ENCODE peak calls at places on chromosome 7, in ten cellular contexts. I is osteocyte, Z is AG10803, X is tibial nerve, B is Caco-2, A is PC-3, P is ovary, S is chondrocyte, Q is tibial artery, D is cardiac fibroblast. N is an unnamed sample.

GRCh38 chr7:101953248-101953819 is 135.9 kb downstream of the CUX1 start:
- DNase-seq in I (no peak), Z (peak), X (no peak), B (no peak), A (peak), P (peak), S (no peak), Q (no peak), D (peak), N (no peak)

GRCh38 chr7:39749177-39749576 is 125.8 kb downstream of the RALA start:
- DNase-seq in I (no peak), Z (peak), X (no peak), B (no peak), A (peak), P (no peak), S (no peak), Q (no peak), D (peak), N (no peak)

GRCh38 chr7:123122951-123123350 is 76.8 kb downstream of the SLC13A1 start:
- DNase-seq in I (no peak), Z (no peak), X (no peak), B (no peak), A (no peak), P (no peak), S (no peak), Q (no peak), D (no peak), N (no peak)

GRCh38 chr7:11082552-11083213 is 109.0 kb downstream of the PHF14 start:
- DNase-seq in I (no peak), Z (peak), X (no peak), B (peak), A (no peak), P (no peak), S (no peak), Q (no peak), D (peak), N (no peak)

GRCh38 chr7:42055171-42055570 is 181.8 kb downstream of the GLI3 start:
- DNase-seq in I (no peak), Z (no peak), X (no peak), B (no peak), A (no peak), P (no peak), S (no peak), Q (no peak), D (no peak), N (no peak)

GRCh38 chr7:46007194-46007593 is 86.1 kb upstream of the IGFBP3 start:
- DNase-seq in I (no peak), Z (no peak), X (no peak), B (no peak), A (peak), P (no peak), S (no peak), Q (no peak), D (no peak), N (no peak)

GRCh38 chr7:78499966-78500365 is 701.4 kb downstream of the PHTF2 start:
- DNase-seq in I (no peak), Z (peak), X (no peak), B (no peak), A (no peak), P (no peak), S (no peak), Q (no peak), D (peak), N (no peak)

GRCh38 chr7:39923086-39923485 is 27.0 kb upstream of the CDK13 start:
- DNase-seq in I (no peak), Z (no peak), X (no peak), B (no peak), A (no peak), P (no peak), S (no peak), Q (no peak), D (no peak), N (no peak)

GRCh38 chr7:77727936-77728701 is 31.9 kb downstream of the RSBN1L start:
- DNase-seq in I (no peak), Z (peak), X (no peak), B (no peak), A (no peak), P (no peak), S (no peak), Q (no peak), D (peak), N (no peak)

GRCh38 chr7:27515933-27516332 is 146.8 kb downstream of the HIBADH start:
- DNase-seq in I (no peak), Z (no peak), X (no peak), B (no peak), A (peak), P (no peak), S (no peak), Q (no peak), D (no peak), N (no peak)

GRCh38 chr7:42012786-42013360 is 224.1 kb downstream of the GLI3 start:
- DNase-seq in I (no peak), Z (peak), X (no peak), B (no peak), A (peak), P (no peak), S (no peak), Q (no peak), D (no peak), N (peak)

GRCh38 chr7:6486438-6487183 is 38.9 kb upstream of the DAGLB start:
- DNase-seq in I (no peak), Z (no peak), X (no peak), B (no peak), A (no peak), P (no peak), S (no peak), Q (no peak), D (no peak), N (no peak)

GRCh38 chr7:47291461-47292051 is 290.4 kb downstream of the TNS3 start:
- DNase-seq in I (no peak), Z (peak), X (no peak), B (no peak), A (peak), P (no peak), S (no peak), Q (no peak), D (peak), N (no peak)

GRCh38 chr7:66257481-66257880 is 52.3 kb downstream of the TPST1 start:
- DNase-seq in I (no peak), Z (no peak), X (no peak), B (no peak), A (peak), P (no peak), S (no peak), Q (no peak), D (peak), N (no peak)

GRCh38 chr7:59986-60675 is 132.2 kb upstream of the FAM20C start:
- DNase-seq in I (no peak), Z (no peak), X (no peak), B (peak), A (no peak), P (no peak), S (no peak), Q (no peak), D (no peak), N (peak)

GRCh38 chr7:2110586-2111396 is 122.0 kb downstream of the MAD1L1 start:
- DNase-seq in I (no peak), Z (no peak), X (no peak), B (no peak), A (no peak), P (no peak), S (no peak), Q (no peak), D (no peak), N (no peak)

GRCh38 chr7:153832160-153832559 is 220.0 kb upstream of the DPP6 start:
- DNase-seq in I (no peak), Z (no peak), X (no peak), B (no peak), A (no peak), P (no peak), S (no peak), Q (no peak), D (no peak), N (no peak)

GRCh38 chr7:39299695-39300094 is 266.5 kb upstream of the YAE1 start:
- DNase-seq in I (no peak), Z (peak), X (no peak), B (no peak), A (no peak), P (no peak), S (no peak), Q (no peak), D (no peak), N (no peak)

GRCh38 chr7:70432567-70433001 is 699.4 kb upstream of the GALNT17 start:
- DNase-seq in I (no peak), Z (no peak), X (no peak), B (no peak), A (no peak), P (no peak), S (no peak), Q (no peak), D (no peak), N (no peak)

GRCh38 chr7:121620953-121621606 is 225.0 kb upstream of the FAM3C start:
- DNase-seq in I (no peak), Z (no peak), X (no peak), B (no peak), A (no peak), P (no peak), S (no peak), Q (no peak), D (no peak), N (no peak)

GRCh38 chr7:76191783-76192240 is 9.9 kb upstream of the SRRM3 start:
- DNase-seq in I (no peak), Z (peak), X (no peak), B (peak), A (peak), P (no peak), S (no peak), Q (no peak), D (peak), N (no peak)

GRCh38 chr7:151489498-151489897 is 30.2 kb downstream of the RHEB start:
- DNase-seq in I (no peak), Z (no peak), X (no peak), B (no peak), A (no peak), P (no peak), S (no peak), Q (no peak), D (no peak), N (no peak)

GRCh38 chr7:151490706-151491105 is 29.0 kb downstream of the RHEB start:
- DNase-seq in I (no peak), Z (no peak), X (no peak), B (no peak), A (no peak), P (no peak), S (no peak), Q (no peak), D (no peak), N (no peak)

GRCh38 chr7:151486074-151486473 is 33.6 kb downstream of the RHEB start:
- DNase-seq in I (no peak), Z (no peak), X (no peak), B (no peak), A (no peak), P (no peak), S (no peak), Q (no peak), D (no peak), N (no peak)

GRCh38 chr7:151485006-151485732 is 34.5 kb downstream of the RHEB start:
- DNase-seq in I (no peak), Z (peak), X (no peak), B (no peak), A (peak), P (no peak), S (no peak), Q (no peak), D (peak), N (no peak)

DNA sequence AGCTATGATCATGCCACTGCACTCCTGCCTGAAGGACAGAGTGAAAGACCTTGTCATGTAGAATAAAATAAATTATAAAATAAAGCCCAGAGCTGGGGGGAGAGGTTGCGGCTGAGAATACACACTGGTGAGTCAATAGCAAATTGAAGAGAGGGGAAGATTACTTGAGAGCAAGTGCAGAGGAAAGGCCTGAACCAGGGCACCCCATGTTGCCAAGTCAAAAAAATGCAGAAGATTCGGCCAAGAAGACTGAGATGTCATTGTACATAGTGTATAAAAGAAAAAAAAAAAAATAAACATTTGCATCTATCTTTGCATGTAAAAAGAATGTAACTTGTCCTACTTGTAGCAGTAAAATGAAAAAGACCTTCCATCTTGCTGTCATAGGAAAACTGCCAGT is 32.4 kb downstream of the RHEB start:
- DNase-seq in I (no peak), Z (peak), X (no peak), B (no peak), A (no peak), P (no peak), S (no peak), Q (no peak), D (no peak), N (no peak)
- TF ChIP-seq CTCF in I (no peak), Z (no peak), X (no peak), B (no peak), A (no peak), P (no peak), S (no peak), Q (no peak), D (no peak), N (no peak)

DNA sequence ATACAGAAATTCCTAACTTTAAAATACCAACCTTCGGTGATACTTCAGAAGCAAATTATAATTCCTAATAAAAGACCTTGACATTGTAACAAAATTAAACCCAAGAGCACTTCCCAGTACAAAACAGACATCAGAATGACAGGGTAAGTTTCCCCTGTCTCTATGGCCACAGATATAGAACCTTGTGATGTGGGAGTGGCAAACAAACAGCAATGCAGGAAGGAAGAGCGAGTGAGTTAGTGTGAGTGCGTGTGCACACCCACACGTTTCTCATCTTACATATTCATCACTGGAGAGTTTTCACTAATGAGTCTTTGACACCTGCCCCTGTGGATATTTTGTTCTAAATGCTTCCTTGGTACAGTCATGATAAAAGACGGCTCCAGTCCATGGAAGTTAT is 72.2 kb downstream of the VWC2 start:
- DNase-seq in I (no peak), Z (no peak), X (no peak), B (no peak), A (no peak), P (no peak), S (no peak), Q (no peak), D (no peak), N (no peak)
- TF ChIP-seq CTCF in I (no peak), Z (no peak), X (no peak), B (no peak), A (no peak), P (no peak), S (no peak), Q (no peak), D (no peak), N (no peak)

GRCh38 chr7:127628445-127628844 is 10.5 kb upstream of the PAX4 start:
- DNase-seq in I (no peak), Z (no peak), X (no peak), B (no peak), A (no peak), P (no peak), S (no peak), Q (no peak), D (no peak), N (no peak)
- TF ChIP-seq CTCF in I (peak), Z (no peak), X (no peak), B (no peak), A (no peak), P (no peak), S (no peak), Q (no peak), D (no peak), N (no peak)

DNA sequence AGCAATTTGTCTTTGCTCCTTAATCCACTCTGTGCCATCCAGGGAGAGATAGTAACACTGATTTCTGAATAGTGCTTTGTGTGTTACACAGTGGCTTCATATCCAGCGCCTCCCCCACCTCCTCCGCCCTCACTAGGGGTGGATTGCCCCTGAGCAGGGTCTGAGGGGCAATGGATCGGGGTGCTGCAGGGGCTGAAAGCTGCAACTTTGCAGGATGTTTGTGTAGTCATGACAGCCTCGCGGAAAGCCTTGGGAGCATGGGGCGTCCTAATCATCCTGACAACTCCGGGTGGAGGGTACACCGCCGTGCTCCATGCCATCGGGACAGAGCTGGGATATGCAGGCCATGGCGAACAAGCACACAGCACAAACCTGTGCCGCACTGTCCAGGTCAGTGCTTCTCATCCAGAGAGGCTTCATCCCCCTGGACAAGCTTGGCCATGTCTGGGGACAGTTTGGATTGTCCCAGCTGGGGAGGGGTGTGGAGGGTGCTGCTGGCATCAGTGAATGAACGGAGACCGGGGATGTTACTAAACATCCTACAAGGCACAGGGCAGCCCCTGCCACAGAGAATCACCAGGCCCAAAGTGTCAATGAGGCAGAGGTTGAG is 103.0 kb upstream of the INSIG1 start:
- DNase-seq in I (no peak), Z (no peak), X (no peak), B (no peak), A (no peak), P (no peak), S (no peak), Q (no peak), D (no peak), N (no peak)
- TF ChIP-seq CTCF in I (no peak), Z (no peak), X (no peak), B (no peak), A (no peak), P (no peak), S (no peak), Q (no peak), D (no peak), N (no peak)

GRCh38 chr7:22732556-22733126 is 5.6 kb downstream of the IL6 start:
- DNase-seq in I (no peak), Z (peak), X (no peak), B (no peak), A (peak), P (no peak), S (no peak), Q (no peak), D (peak), N (no peak)
- TF ChIP-seq CTCF in I (peak), Z (peak), X (no peak), B (peak), A (peak), P (no peak), S (peak), Q (no peak), D (peak), N (peak)

DNA sequence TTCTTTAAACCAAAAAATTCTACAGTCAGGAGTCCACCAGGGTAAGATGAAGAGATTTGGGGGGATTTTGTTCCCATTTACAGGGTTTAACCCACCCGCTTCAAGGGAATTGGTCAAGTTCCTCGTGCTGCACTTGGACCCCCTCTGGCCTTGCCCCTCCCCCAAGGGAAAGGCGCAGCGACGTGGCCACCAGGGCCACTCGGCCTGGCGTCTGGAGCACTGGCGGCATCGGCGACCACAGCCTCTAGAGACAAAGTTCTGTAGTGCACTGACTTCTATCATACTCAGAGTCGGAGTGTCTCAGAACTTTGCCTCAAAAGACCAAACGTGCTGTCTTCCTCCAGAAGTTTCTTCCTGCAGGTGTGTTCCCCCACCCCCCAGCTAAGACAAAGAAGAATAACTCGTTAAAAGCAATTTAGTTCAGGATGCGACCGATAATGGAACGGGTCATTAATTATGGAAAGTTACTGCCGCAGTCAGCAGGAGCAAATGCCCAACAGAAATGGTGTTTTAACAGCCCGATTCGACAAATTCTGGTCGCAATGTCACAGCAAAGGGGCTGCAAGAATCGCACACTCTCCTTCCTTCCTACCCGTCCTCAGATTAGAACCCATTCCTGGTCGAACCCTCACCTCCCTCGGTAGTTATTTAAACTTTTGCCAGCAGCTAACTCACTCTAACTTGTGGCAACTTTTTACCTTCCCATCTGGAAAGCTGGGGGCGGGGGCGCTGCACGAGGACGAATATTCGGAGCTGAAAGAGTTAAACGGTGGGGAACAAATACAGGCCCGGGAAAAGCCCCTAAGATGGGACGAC is 202.1 kb upstream of the NFE2L3 start:
- DNase-seq in I (no peak), Z (no peak), X (no peak), B (peak), A (no peak), P (peak), S (no peak), Q (no peak), D (no peak), N (peak)
- TF ChIP-seq CTCF in I (no peak), Z (peak), X (no peak), B (peak), A (no peak), P (no peak), S (peak), Q (no peak), D (no peak), N (no peak)

DNA sequence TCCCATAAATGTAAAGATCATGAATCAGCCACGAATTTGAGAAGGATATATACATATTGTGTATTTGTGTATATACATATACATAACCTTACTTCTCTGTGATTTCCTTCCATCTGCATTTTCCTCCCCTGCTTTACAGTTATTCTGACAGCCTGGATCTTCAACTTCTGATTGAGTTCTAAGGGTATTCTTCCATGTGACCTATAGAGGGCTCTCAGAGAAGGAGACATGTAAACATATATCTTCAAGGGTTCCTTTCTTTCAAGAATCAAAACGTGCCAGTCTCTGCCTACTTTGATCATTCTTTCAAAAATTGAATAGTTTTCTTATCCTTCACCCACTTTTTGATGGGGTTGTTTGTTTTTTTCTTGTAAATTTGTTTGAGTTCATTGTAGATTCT is 453.7 kb upstream of the POT1 start:
- DNase-seq in I (no peak), Z (no peak), X (no peak), B (no peak), A (peak), P (no peak), S (no peak), Q (no peak), D (no peak), N (no peak)
- TF ChIP-seq CTCF in I (no peak), Z (no peak), X (no peak), B (no peak), A (peak), P (no peak), S (no peak), Q (no peak), D (no peak), N (no peak)

GRCh38 chr7:44242091-44242490 is 41.3 kb downstream of the YKT6 start:
- DNase-seq in I (no peak), Z (no peak), X (no peak), B (no peak), A (no peak), P (no peak), S (no peak), Q (no peak), D (no peak), N (no peak)

GRCh38 chr7:44246396-44247113 is 45.8 kb downstream of the YKT6 start:
- DNase-seq in I (no peak), Z (no peak), X (no peak), B (no peak), A (no peak), P (no peak), S (no peak), Q (no peak), D (no peak), N (no peak)

GRCh38 chr7:44247868-44248651 is 47.3 kb downstream of the YKT6 start:
- DNase-seq in I (no peak), Z (no peak), X (no peak), B (no peak), A (no peak), P (no peak), S (no peak), Q (no peak), D (no peak), N (no peak)

GRCh38 chr7:44240983-44241510 is 40.3 kb downstream of the YKT6 start:
- DNase-seq in I (peak), Z (peak), X (peak), B (peak), A (peak), P (peak), S (no peak), Q (peak), D (peak), N (peak)

GRCh38 chr7:44244282-44244681 is 43.5 kb downstream of the YKT6 start:
- DNase-seq in I (no peak), Z (no peak), X (no peak), B (no peak), A (peak), P (no peak), S (no peak), Q (no peak), D (peak), N (peak)
- TF ChIP-seq CTCF in I (peak), Z (peak), X (peak), B (peak), A (peak), P (no peak), S (peak), Q (no peak), D (peak), N (peak)